ENCODE peak calls at places on chromosomes 7 and 10, in seven cellular contexts. One of them, this sample, is unnamed. For H3K4me1, the result is how much of the 10 kb centered on the place peaks cover.

GRCh38 chr7:102080371-102081243 is 206.1 kb upstream of the SH2B2 start:
- DNase-seq in HCT116: no peak
- DNase-seq in right atrium auricular region: no peak
- DNase-seq in upper lobe of left lung: no peak
- DNase-seq in thoracic aorta: no peak
- DNase-seq in cardiac muscle cell: no peak
- DNase-seq in psoas muscle: no peak
- DNase-seq in this sample: no peak

GRCh38 chr10:51000164-51000563 is 74.1 kb upstream of the PRKG1 start:
- DNase-seq in HCT116: no peak
- DNase-seq in right atrium auricular region: no peak
- DNase-seq in upper lobe of left lung: no peak
- DNase-seq in thoracic aorta: no peak
- DNase-seq in cardiac muscle cell: no peak
- DNase-seq in psoas muscle: no peak
- DNase-seq in this sample: no peak

GRCh38 chr10:32077896-32078295 is 21.7 kb upstream of the KIF5B start:
- DNase-seq in HCT116: no peak
- DNase-seq in right atrium auricular region: peak
- DNase-seq in upper lobe of left lung: no peak
- DNase-seq in thoracic aorta: no peak
- DNase-seq in cardiac muscle cell: no peak
- DNase-seq in psoas muscle: peak
- DNase-seq in this sample: no peak

GRCh38 chr7:142880886-142881505 is 4.5 kb downstream of the TRPV6 start:
- DNase-seq in HCT116: peak
- DNase-seq in right atrium auricular region: no peak
- DNase-seq in upper lobe of left lung: no peak
- DNase-seq in thoracic aorta: no peak
- DNase-seq in cardiac muscle cell: peak
- DNase-seq in psoas muscle: no peak
- DNase-seq in this sample: peak

GRCh38 chr10:27022048-27022447 is 78.2 kb downstream of the ANKRD26 start:
- DNase-seq in HCT116: no peak
- DNase-seq in right atrium auricular region: no peak
- DNase-seq in upper lobe of left lung: no peak
- DNase-seq in thoracic aorta: no peak
- DNase-seq in cardiac muscle cell: no peak
- DNase-seq in psoas muscle: no peak
- DNase-seq in this sample: no peak

GRCh38 chr7:150373049-150373801 is 4.6 kb downstream of the REPIN1 start:
- DNase-seq in HCT116: no peak
- DNase-seq in right atrium auricular region: no peak
- DNase-seq in upper lobe of left lung: no peak
- DNase-seq in thoracic aorta: no peak
- DNase-seq in cardiac muscle cell: peak
- DNase-seq in psoas muscle: no peak
- DNase-seq in this sample: no peak

GRCh38 chr7:137097111-137097510 is 228.7 kb downstream of the CHRM2 start:
- DNase-seq in HCT116: no peak
- DNase-seq in right atrium auricular region: no peak
- DNase-seq in upper lobe of left lung: no peak
- DNase-seq in thoracic aorta: no peak
- DNase-seq in cardiac muscle cell: no peak
- DNase-seq in psoas muscle: no peak
- DNase-seq in this sample: no peak

GRCh38 chr7:157769016-157769869 is 432.4 kb downstream of the DNAJB6 start:
- DNase-seq in HCT116: no peak
- DNase-seq in right atrium auricular region: no peak
- DNase-seq in upper lobe of left lung: peak
- DNase-seq in thoracic aorta: no peak
- DNase-seq in cardiac muscle cell: no peak
- DNase-seq in psoas muscle: no peak
- DNase-seq in this sample: no peak

GRCh38 chr10:62259456-62259855 is 9.2 kb downstream of the RTKN2 start:
- DNase-seq in HCT116: no peak
- DNase-seq in right atrium auricular region: no peak
- DNase-seq in upper lobe of left lung: no peak
- DNase-seq in thoracic aorta: no peak
- DNase-seq in cardiac muscle cell: no peak
- DNase-seq in psoas muscle: no peak
- DNase-seq in this sample: no peak

GRCh38 chr7:64557601-64558322 is 5.1 kb downstream of the ZNF680 start:
- DNase-seq in HCT116: no peak
- DNase-seq in right atrium auricular region: no peak
- DNase-seq in upper lobe of left lung: no peak
- DNase-seq in thoracic aorta: no peak
- DNase-seq in cardiac muscle cell: no peak
- DNase-seq in psoas muscle: no peak
- DNase-seq in this sample: no peak

GRCh38 chr7:131546126-131546525 is 10.3 kb downstream of the PODXL start:
- DNase-seq in HCT116: no peak
- DNase-seq in right atrium auricular region: no peak
- DNase-seq in upper lobe of left lung: no peak
- DNase-seq in thoracic aorta: no peak
- DNase-seq in cardiac muscle cell: no peak
- DNase-seq in psoas muscle: no peak
- DNase-seq in this sample: peak

GRCh38 chr7:5510426-5511045 is 86.9 kb upstream of the TNRC18 start:
- DNase-seq in HCT116: no peak
- DNase-seq in right atrium auricular region: no peak
- DNase-seq in upper lobe of left lung: no peak
- DNase-seq in thoracic aorta: no peak
- DNase-seq in cardiac muscle cell: no peak
- DNase-seq in psoas muscle: no peak
- DNase-seq in this sample: no peak

GRCh38 chr7:99268361-99268908 is 4.2 kb upstream of the MYH16 start:
- DNase-seq in HCT116: no peak
- DNase-seq in right atrium auricular region: no peak
- DNase-seq in upper lobe of left lung: no peak
- DNase-seq in thoracic aorta: no peak
- DNase-seq in cardiac muscle cell: no peak
- DNase-seq in psoas muscle: no peak
- DNase-seq in this sample: no peak

GRCh38 chr7:29369909-29370488 is 175.4 kb downstream of the CHN2 start:
- DNase-seq in HCT116: no peak
- DNase-seq in right atrium auricular region: no peak
- DNase-seq in upper lobe of left lung: no peak
- DNase-seq in thoracic aorta: no peak
- DNase-seq in cardiac muscle cell: no peak
- DNase-seq in psoas muscle: no peak
- DNase-seq in this sample: no peak

GRCh38 chr7:157794764-157795101 is 457.9 kb downstream of the DNAJB6 start:
- DNase-seq in HCT116: no peak
- DNase-seq in right atrium auricular region: no peak
- DNase-seq in upper lobe of left lung: no peak
- DNase-seq in thoracic aorta: no peak
- DNase-seq in cardiac muscle cell: no peak
- DNase-seq in psoas muscle: no peak
- DNase-seq in this sample: no peak

GRCh38 chr7:143435266-143435665 is 8.0 kb upstream of the TAS2R60 start:
- DNase-seq in HCT116: no peak
- DNase-seq in right atrium auricular region: no peak
- DNase-seq in upper lobe of left lung: no peak
- DNase-seq in thoracic aorta: no peak
- DNase-seq in cardiac muscle cell: no peak
- DNase-seq in psoas muscle: no peak
- DNase-seq in this sample: no peak

GRCh38 chr7:141071855-141072547 is 1.9 kb upstream of the TMEM178B start:
- DNase-seq in HCT116: no peak
- DNase-seq in right atrium auricular region: no peak
- DNase-seq in upper lobe of left lung: peak
- DNase-seq in thoracic aorta: no peak
- DNase-seq in cardiac muscle cell: no peak
- DNase-seq in psoas muscle: no peak
- DNase-seq in this sample: no peak

GRCh38 chr10:29895436-29895835 is 163.9 kb downstream of the JCAD start:
- DNase-seq in HCT116: no peak
- DNase-seq in right atrium auricular region: peak
- DNase-seq in upper lobe of left lung: no peak
- DNase-seq in thoracic aorta: peak
- DNase-seq in cardiac muscle cell: no peak
- DNase-seq in psoas muscle: peak
- DNase-seq in this sample: peak

GRCh38 chr10:11255796-11256444 is 238.2 kb downstream of the CELF2 start:
- DNase-seq in HCT116: no peak
- DNase-seq in right atrium auricular region: peak
- DNase-seq in upper lobe of left lung: no peak
- DNase-seq in thoracic aorta: no peak
- DNase-seq in cardiac muscle cell: no peak
- DNase-seq in psoas muscle: peak
- DNase-seq in this sample: no peak
- H3K4me1 ChIP-seq in HCT116: under half
- H3K4me1 ChIP-seq in right atrium auricular region: under half
- H3K4me1 ChIP-seq in upper lobe of left lung: under half
- H3K4me1 ChIP-seq in thoracic aorta: under half
- H3K4me1 ChIP-seq in cardiac muscle cell: under half
- H3K4me1 ChIP-seq in psoas muscle: under half
- H3K4me1 ChIP-seq in this sample: under half

GRCh38 chr10:34262965-34263364 is 552.1 kb downstream of the PARD3 start:
- DNase-seq in HCT116: no peak
- DNase-seq in right atrium auricular region: no peak
- DNase-seq in upper lobe of left lung: no peak
- DNase-seq in thoracic aorta: no peak
- DNase-seq in cardiac muscle cell: no peak
- DNase-seq in psoas muscle: no peak
- DNase-seq in this sample: peak
- TF ChIP-seq CTCF in HCT116: peak
- TF ChIP-seq CTCF in right atrium auricular region: no peak
- TF ChIP-seq CTCF in upper lobe of left lung: no peak
- TF ChIP-seq CTCF in thoracic aorta: no peak
- TF ChIP-seq CTCF in cardiac muscle cell: no peak
- TF ChIP-seq CTCF in psoas muscle: no peak
- TF ChIP-seq CTCF in this sample: peak

GRCh38 chr7:73844131-73844547 is 1.8 kb upstream of the METTL27 start:
- DNase-seq in HCT116: no peak
- DNase-seq in right atrium auricular region: no peak
- DNase-seq in upper lobe of left lung: no peak
- DNase-seq in thoracic aorta: no peak
- DNase-seq in cardiac muscle cell: no peak
- DNase-seq in psoas muscle: no peak
- DNase-seq in this sample: no peak
- H3K4me1 ChIP-seq in HCT116: under half
- H3K4me1 ChIP-seq in right atrium auricular region: under half
- H3K4me1 ChIP-seq in upper lobe of left lung: under half
- H3K4me1 ChIP-seq in thoracic aorta: under half
- H3K4me1 ChIP-seq in cardiac muscle cell: under half
- H3K4me1 ChIP-seq in psoas muscle: under half
- H3K4me1 ChIP-seq in this sample: under half

GRCh38 chr10:112899396-112900065 is 50.5 kb upstream of the TCF7L2 start:
- DNase-seq in HCT116: no peak
- DNase-seq in right atrium auricular region: no peak
- DNase-seq in upper lobe of left lung: no peak
- DNase-seq in thoracic aorta: no peak
- DNase-seq in cardiac muscle cell: no peak
- DNase-seq in psoas muscle: no peak
- DNase-seq in this sample: no peak
- TF ChIP-seq CTCF in HCT116: no peak
- TF ChIP-seq CTCF in right atrium auricular region: no peak
- TF ChIP-seq CTCF in upper lobe of left lung: no peak
- TF ChIP-seq CTCF in thoracic aorta: no peak
- TF ChIP-seq CTCF in cardiac muscle cell: no peak
- TF ChIP-seq CTCF in psoas muscle: no peak
- TF ChIP-seq CTCF in this sample: no peak

DNA sequence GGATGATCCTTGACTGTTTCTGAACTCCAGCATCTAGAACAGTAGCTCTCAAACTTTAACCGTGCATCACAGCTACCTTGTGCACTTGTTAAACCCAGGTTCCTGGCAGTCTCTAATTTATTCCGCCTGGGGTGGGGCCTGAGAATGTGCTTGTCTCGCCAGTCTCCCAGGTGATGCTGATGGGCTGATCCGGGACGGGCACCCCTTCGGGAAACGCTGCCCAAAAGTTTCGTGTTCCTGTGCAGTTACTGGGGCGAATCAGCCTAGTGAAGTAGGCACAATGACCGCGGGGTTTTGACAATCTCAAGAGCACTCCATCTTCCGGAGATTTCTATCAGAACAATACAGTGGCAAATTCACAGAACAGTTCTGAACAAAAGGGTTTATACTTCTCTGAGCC is 29.9 kb downstream of the ADCYAP1R1 start:
- DNase-seq in HCT116: no peak
- DNase-seq in right atrium auricular region: no peak
- DNase-seq in upper lobe of left lung: no peak
- DNase-seq in thoracic aorta: no peak
- DNase-seq in cardiac muscle cell: no peak
- DNase-seq in psoas muscle: no peak
- DNase-seq in this sample: no peak
- H3K4me1 ChIP-seq in HCT116: under half
- H3K4me1 ChIP-seq in right atrium auricular region: under half
- H3K4me1 ChIP-seq in upper lobe of left lung: under half
- H3K4me1 ChIP-seq in thoracic aorta: under half
- H3K4me1 ChIP-seq in cardiac muscle cell: under half
- H3K4me1 ChIP-seq in psoas muscle: under half
- H3K4me1 ChIP-seq in this sample: under half

DNA sequence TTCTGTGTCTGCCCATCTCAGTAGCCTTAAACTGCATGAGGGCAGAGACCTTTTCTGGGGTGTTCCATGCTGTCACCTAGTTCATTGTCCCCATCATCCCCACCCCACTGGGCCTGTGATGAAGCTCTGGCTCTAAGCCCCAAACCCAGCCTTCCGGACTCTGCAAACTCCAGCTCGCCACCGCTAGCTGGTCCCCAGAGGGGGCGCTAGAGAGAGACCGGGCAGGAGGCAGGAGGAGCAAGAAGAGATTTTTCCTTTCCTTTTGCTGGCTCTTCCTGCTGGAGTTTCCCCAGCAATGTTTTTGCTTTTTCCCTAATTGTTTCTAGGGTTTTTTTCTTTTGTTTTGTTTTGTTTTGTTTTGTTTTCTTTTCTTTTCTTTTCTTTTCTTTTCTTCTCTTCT is 234.4 kb downstream of the TEX36 start:
- DNase-seq in HCT116: peak
- DNase-seq in right atrium auricular region: peak
- DNase-seq in upper lobe of left lung: no peak
- DNase-seq in thoracic aorta: no peak
- DNase-seq in cardiac muscle cell: peak
- DNase-seq in psoas muscle: no peak
- DNase-seq in this sample: no peak
- TF ChIP-seq CTCF in HCT116: peak
- TF ChIP-seq CTCF in right atrium auricular region: peak
- TF ChIP-seq CTCF in upper lobe of left lung: no peak
- TF ChIP-seq CTCF in thoracic aorta: no peak
- TF ChIP-seq CTCF in cardiac muscle cell: no peak
- TF ChIP-seq CTCF in psoas muscle: peak
- TF ChIP-seq CTCF in this sample: peak

GRCh38 chr7:155357573-155358041 is 59.9 kb downstream of the INSIG1 start:
- DNase-seq in HCT116: no peak
- DNase-seq in right atrium auricular region: no peak
- DNase-seq in upper lobe of left lung: no peak
- DNase-seq in thoracic aorta: no peak
- DNase-seq in cardiac muscle cell: no peak
- DNase-seq in psoas muscle: no peak
- DNase-seq in this sample: no peak
- H3K4me1 ChIP-seq in HCT116: under half
- H3K4me1 ChIP-seq in right atrium auricular region: under half
- H3K4me1 ChIP-seq in upper lobe of left lung: under half
- H3K4me1 ChIP-seq in thoracic aorta: under half
- H3K4me1 ChIP-seq in cardiac muscle cell: under half
- H3K4me1 ChIP-seq in psoas muscle: under half
- H3K4me1 ChIP-seq in this sample: under half